ENCODE peak calls at places on chromosomes 6 and 20, in seven cellular contexts. A is K562, Q is HCT116, H is SK-N-SH, L is GM12878, D is H1, G is HepG2. Y is an unnamed sample.

GRCh38 chr20:42979720-42980119 is 210.0 kb downstream of the PTPRT start:
- DNase-seq in A (no peak), Q (no peak), H (no peak), L (no peak), D (no peak), G (no peak), Y (no peak)

GRCh38 chr6:110328231-110328630 is 29.9 kb downstream of the METTL24 start:
- DNase-seq in A (no peak), Q (no peak), H (no peak), L (no peak), D (no peak), G (no peak), Y (no peak)

GRCh38 chr6:12343440-12344162 is 53.4 kb downstream of the EDN1 start:
- DNase-seq in A (no peak), Q (no peak), H (no peak), L (no peak), D (no peak), G (peak), Y (no peak)

GRCh38 chr6:3278691-3279090 is 19.9 kb downstream of the PSMG4 start:
- DNase-seq in A (no peak), Q (no peak), H (no peak), L (no peak), D (no peak), G (no peak), Y (no peak)

GRCh38 chr6:149699150-149699549 is 18.8 kb downstream of the LATS1 start:
- DNase-seq in A (no peak), Q (no peak), H (no peak), L (no peak), D (no peak), G (no peak), Y (no peak)

GRCh38 chr20:2283706-2284423 is 11.9 kb upstream of the TGM3 start:
- DNase-seq in A (no peak), Q (no peak), H (no peak), L (no peak), D (no peak), G (no peak), Y (no peak)

GRCh38 chr20:56764671-56765070 is 135.6 kb downstream of the TFAP2C start:
- DNase-seq in A (no peak), Q (no peak), H (no peak), L (no peak), D (no peak), G (no peak), Y (no peak)

GRCh38 chr6:24522090-24522820 is 27.5 kb downstream of the ALDH5A1 start:
- DNase-seq in A (peak), Q (no peak), H (no peak), L (peak), D (no peak), G (no peak), Y (no peak)

GRCh38 chr6:94071835-94072234 is 652.5 kb upstream of the EPHA7 start:
- DNase-seq in A (no peak), Q (no peak), H (no peak), L (no peak), D (no peak), G (no peak), Y (no peak)

GRCh38 chr20:40741507-40742106 is 52.6 kb upstream of the MAFB start:
- DNase-seq in A (peak), Q (peak), H (no peak), L (no peak), D (peak), G (peak), Y (peak)

GRCh38 chr20:21357851-21358250 is 39.5 kb downstream of the NKX2-4 start:
- DNase-seq in A (no peak), Q (no peak), H (no peak), L (no peak), D (no peak), G (peak), Y (no peak)

GRCh38 chr6:42025066-42025789 is 25.1 kb upstream of the TAF8 start:
- DNase-seq in A (peak), Q (no peak), H (no peak), L (peak), D (no peak), G (no peak), Y (no peak)

GRCh38 chr6:37058084-37058586 is 52.7 kb downstream of the FGD2 start:
- DNase-seq in A (peak), Q (no peak), H (no peak), L (no peak), D (no peak), G (no peak), Y (no peak)

GRCh38 chr6:9481292-9482029 is 933.4 kb downstream of the TFAP2A start:
- DNase-seq in A (no peak), Q (peak), H (no peak), L (no peak), D (no peak), G (no peak), Y (peak)

GRCh38 chr6:163777379-163777686 is 362.8 kb downstream of the QKI start:
- DNase-seq in A (peak), Q (no peak), H (peak), L (no peak), D (no peak), G (no peak), Y (no peak)

GRCh38 chr20:48155231-48155630 is 369.9 kb upstream of the SULF2 start:
- DNase-seq in A (no peak), Q (no peak), H (no peak), L (no peak), D (no peak), G (no peak), Y (no peak)

GRCh38 chr6:40735126-40735920 is 148.2 kb upstream of the LRFN2 start:
- DNase-seq in A (no peak), Q (no peak), H (no peak), L (no peak), D (no peak), G (no peak), Y (no peak)

GRCh38 chr6:16711551-16712249 is 49.6 kb downstream of the ATXN1 start:
- DNase-seq in A (no peak), Q (peak), H (no peak), L (no peak), D (no peak), G (peak), Y (peak)

GRCh38 chr6:73798592-73798991 is 102.6 kb downstream of the CD109 start:
- DNase-seq in A (no peak), Q (peak), H (no peak), L (no peak), D (no peak), G (peak), Y (no peak)
- TF ChIP-seq SIN3A in A (no peak), Q (no peak), H (no peak), L (no peak), D (no peak), G (no peak), Y (no peak)

GRCh38 chr6:142925575-142926110 is 19.3 kb downstream of the HIVEP2 start:
- DNase-seq in A (no peak), Q (no peak), H (no peak), L (no peak), D (no peak), G (peak), Y (no peak)
- H3K27ac ChIP-seq in A (no peak), Q (no peak), H (no peak), L (no peak), D (no peak), G (peak), Y (peak)

GRCh38 chr6:27605401-27606342 is 132.8 kb upstream of the ZNF184 start:
- DNase-seq in A (peak), Q (peak), H (no peak), L (no peak), D (peak), G (peak), Y (peak)

GRCh38 chr6:27604986-27605385 is 132.1 kb upstream of the ZNF184 start:
- DNase-seq in A (peak), Q (no peak), H (no peak), L (no peak), D (no peak), G (no peak), Y (no peak)

GRCh38 chr6:27599859-27600532 is 127.1 kb upstream of the ZNF184 start:
- DNase-seq in A (no peak), Q (no peak), H (no peak), L (no peak), D (no peak), G (no peak), Y (no peak)

GRCh38 chr6:27601668-27602254 is 128.9 kb upstream of the ZNF184 start:
- DNase-seq in A (peak), Q (no peak), H (no peak), L (no peak), D (no peak), G (no peak), Y (peak)
- TF ChIP-seq POLR2AphosphoS5 in A (no peak), Q (no peak), H (no peak), L (no peak), D (no peak), G (no peak), Y (no peak)

GRCh38 chr20:24985802-24986201 is 6.7 kb downstream of the APMAP start:
- DNase-seq in A (no peak), Q (no peak), H (no peak), L (no peak), D (no peak), G (no peak), Y (no peak)

GRCh38 chr20:24984963-24985640 is 7.4 kb downstream of the APMAP start:
- DNase-seq in A (no peak), Q (no peak), H (no peak), L (no peak), D (no peak), G (no peak), Y (no peak)

GRCh38 chr20:24987873-24988835 is 4.4 kb downstream of the APMAP start:
- DNase-seq in A (no peak), Q (no peak), H (no peak), L (no peak), D (no peak), G (peak), Y (no peak)

GRCh38 chr20:24987244-24987643 is 5.3 kb downstream of the APMAP start:
- DNase-seq in A (no peak), Q (no peak), H (no peak), L (no peak), D (no peak), G (peak), Y (no peak)

DNA sequence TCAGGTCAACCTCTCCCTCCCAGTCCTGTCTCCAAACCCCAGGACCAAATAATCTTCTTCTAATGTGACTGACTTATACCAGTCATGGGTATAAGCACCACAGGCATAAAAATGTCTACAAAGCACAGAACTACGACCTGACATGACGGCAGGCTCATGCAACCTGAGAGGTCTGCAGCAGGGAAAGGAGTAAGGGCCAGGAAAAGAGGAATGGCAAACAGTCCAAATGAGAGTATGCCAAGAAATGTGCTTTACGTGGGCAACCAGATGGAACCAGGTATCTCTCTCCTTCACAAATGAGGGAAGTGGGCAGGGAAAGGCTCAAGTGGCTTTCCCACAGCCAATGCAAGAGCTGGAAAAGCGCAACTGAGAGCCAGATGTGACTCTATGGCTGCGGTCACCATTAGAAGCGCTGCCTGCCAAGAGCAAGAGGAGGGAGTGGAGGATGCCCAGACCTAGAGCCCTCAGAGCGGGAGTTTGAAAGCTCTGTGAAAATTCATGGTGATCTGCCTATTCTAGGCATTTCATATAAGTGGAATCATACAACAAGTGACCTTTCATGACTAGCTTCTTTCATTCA is 6.0 kb downstream of the APMAP start:
- DNase-seq in A (no peak), Q (no peak), H (no peak), L (no peak), D (no peak), G (no peak), Y (no peak)
- TF ChIP-seq SIN3A in A (no peak), Q (no peak), H (no peak), L (no peak), D (no peak), G (no peak), Y (no peak)

GRCh38 chr6:89009624-89010059 is 46.2 kb upstream of the RNGTT start:
- DNase-seq in A (no peak), Q (no peak), H (no peak), L (no peak), D (no peak), G (no peak), Y (no peak)

GRCh38 chr6:89007209-89008001 is 44.0 kb upstream of the RNGTT start:
- DNase-seq in A (no peak), Q (no peak), H (no peak), L (no peak), D (no peak), G (no peak), Y (no peak)

GRCh38 chr6:89008763-89009374 is 45.5 kb upstream of the RNGTT start:
- DNase-seq in A (no peak), Q (no peak), H (no peak), L (no peak), D (no peak), G (no peak), Y (no peak)

GRCh38 chr6:89011436-89011835 is 48.0 kb upstream of the RNGTT start:
- DNase-seq in A (no peak), Q (no peak), H (no peak), L (no peak), D (no peak), G (no peak), Y (no peak)

GRCh38 chr6:89008299-89008698 is 44.9 kb upstream of the RNGTT start:
- DNase-seq in A (no peak), Q (no peak), H (no peak), L (no peak), D (no peak), G (no peak), Y (no peak)
- H3K27ac ChIP-seq in A (no peak), Q (no peak), H (no peak), L (no peak), D (no peak), G (no peak), Y (no peak)

DNA sequence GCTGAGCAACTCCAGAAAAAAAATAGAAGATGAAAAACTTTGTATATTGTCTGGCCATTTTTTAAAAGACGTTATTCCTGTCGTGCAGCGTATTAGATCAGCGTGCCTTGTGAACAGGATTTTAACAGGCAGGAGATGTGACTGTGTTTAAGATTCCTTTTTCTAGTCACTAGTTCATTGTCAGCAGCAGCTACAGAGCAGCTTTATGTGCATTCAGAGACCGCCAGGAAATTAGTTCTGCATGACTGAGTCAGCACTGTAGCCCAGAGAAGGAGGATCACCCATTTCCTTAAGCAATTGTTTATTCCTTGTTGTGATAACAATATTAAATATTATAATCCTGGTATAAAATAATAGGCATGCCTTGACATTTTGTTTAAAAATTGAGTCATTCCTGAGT is 75.4 kb upstream of the ADGRB3 start:
- DNase-seq in A (no peak), Q (no peak), H (no peak), L (no peak), D (no peak), G (no peak), Y (no peak)
- TF ChIP-seq POLR2AphosphoS5 in A (no peak), Q (no peak), H (no peak), L (no peak), D (no peak), G (no peak), Y (no peak)

DNA sequence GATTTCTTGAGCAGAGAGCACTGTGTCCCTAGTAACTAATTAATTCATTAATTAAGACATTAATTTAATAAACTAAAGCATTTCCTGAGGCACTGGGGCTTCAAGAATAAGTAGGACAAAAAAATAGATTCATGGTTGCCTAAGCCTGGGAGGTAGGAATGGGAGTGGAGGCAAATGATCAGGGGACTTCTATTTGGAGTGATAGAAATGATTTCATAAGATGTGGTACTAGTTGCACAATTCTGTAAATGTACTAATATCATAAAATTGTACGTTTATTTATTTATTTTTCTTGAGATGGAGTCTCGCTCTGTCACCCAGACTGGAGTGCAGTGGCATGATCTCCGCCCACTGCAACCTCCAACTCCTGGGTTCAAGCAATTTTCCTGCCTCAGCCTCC is 287.2 kb downstream of the KHDC1L start:
- DNase-seq in A (no peak), Q (no peak), H (no peak), L (no peak), D (no peak), G (no peak), Y (no peak)
- TF ChIP-seq SIN3A in A (no peak), Q (no peak), H (no peak), L (no peak), D (no peak), G (no peak), Y (no peak)

GRCh38 chr6:30345852-30346251 is 896 bp downstream of the RPP21 start:
- DNase-seq in A (peak), Q (no peak), H (no peak), L (no peak), D (no peak), G (no peak), Y (no peak)
- H3K27ac ChIP-seq in A (peak), Q (no peak), H (no peak), L (no peak), D (no peak), G (no peak), Y (peak)